ENCODE peak calls at places on chromosome 2, in eight cellular contexts. X is ovary, S is GM23248, J is cardiac muscle cell, Q is Peyer's patch, F is tibial artery, H is GM23338, D is epithelial cell of prostate. U is an unnamed sample.

GRCh38 chr2:28401-28975 is 17.8 kb downstream of the FAM110C start:
- DNase-seq in X (no peak), S (no peak), J (no peak), Q (no peak), F (no peak), H (no peak), D (no peak), U (no peak)

GRCh38 chr2:54274781-54275242 is 18.8 kb upstream of the TSPYL6 start:
- DNase-seq in X (no peak), S (peak), J (no peak), Q (no peak), F (no peak), H (no peak), D (no peak), U (no peak)

GRCh38 chr2:163610817-163611556 is 124.8 kb downstream of the FIGN start:
- DNase-seq in X (no peak), S (no peak), J (no peak), Q (no peak), F (no peak), H (peak), D (no peak), U (no peak)

GRCh38 chr2:231489990-231490389 is 25.7 kb upstream of the NCL start:
- DNase-seq in X (no peak), S (peak), J (no peak), Q (peak), F (no peak), H (peak), D (no peak), U (no peak)

GRCh38 chr2:31413876-31414550 is 529 bp downstream of the XDH start:
- DNase-seq in X (no peak), S (no peak), J (no peak), Q (no peak), F (no peak), H (peak), D (no peak), U (no peak)

GRCh38 chr2:74835831-74836674 is 2.1 kb downstream of the HK2 start:
- DNase-seq in X (no peak), S (peak), J (peak), Q (peak), F (no peak), H (peak), D (no peak), U (peak)

GRCh38 chr2:188079176-188079575 is 212.5 kb upstream of the GULP1 start:
- DNase-seq in X (no peak), S (peak), J (no peak), Q (no peak), F (no peak), H (no peak), D (no peak), U (no peak)

GRCh38 chr2:163345795-163346573 is 389.8 kb downstream of the FIGN start:
- DNase-seq in X (no peak), S (peak), J (peak), Q (no peak), F (no peak), H (peak), D (no peak), U (peak)

GRCh38 chr2:527581-527980 is 149.6 kb downstream of the TMEM18 start:
- DNase-seq in X (no peak), S (no peak), J (no peak), Q (no peak), F (no peak), H (peak), D (no peak), U (no peak)

GRCh38 chr2:148643421-148643820 is 1.1 kb upstream of the EPC2 start:
- DNase-seq in X (no peak), S (no peak), J (no peak), Q (no peak), F (no peak), H (no peak), D (no peak), U (no peak)

GRCh38 chr2:137828624-137829023 is 135.6 kb upstream of the HNMT start:
- DNase-seq in X (no peak), S (no peak), J (no peak), Q (no peak), F (no peak), H (no peak), D (no peak), U (no peak)

GRCh38 chr2:214201892-214202291 is 209.0 kb upstream of the VWC2L start:
- DNase-seq in X (no peak), S (no peak), J (no peak), Q (no peak), F (no peak), H (no peak), D (no peak), U (no peak)

GRCh38 chr2:44751754-44752479 is 189.6 kb upstream of the SIX3 start:
- DNase-seq in X (no peak), S (no peak), J (no peak), Q (no peak), F (no peak), H (peak), D (no peak), U (no peak)

GRCh38 chr2:207257291-207258190 is 91.8 kb upstream of the KLF7 start:
- DNase-seq in X (no peak), S (peak), J (no peak), Q (no peak), F (no peak), H (no peak), D (no peak), U (no peak)

GRCh38 chr2:42141687-42142475 is 27.3 kb upstream of the EML4 start:
- DNase-seq in X (peak), S (peak), J (peak), Q (peak), F (peak), H (peak), D (no peak), U (no peak)

GRCh38 chr2:220585241-220585640 is 957.8 kb downstream of the SLC4A3 start:
- DNase-seq in X (no peak), S (peak), J (no peak), Q (no peak), F (no peak), H (no peak), D (no peak), U (no peak)

GRCh38 chr2:241412144-241412543 is 56.1 kb downstream of the FARP2 start:
- DNase-seq in X (no peak), S (peak), J (no peak), Q (no peak), F (no peak), H (no peak), D (no peak), U (no peak)

GRCh38 chr2:72921866-72922265 is 4.5 kb downstream of the EMX1 start:
- DNase-seq in X (no peak), S (no peak), J (no peak), Q (no peak), F (no peak), H (no peak), D (no peak), U (no peak)

GRCh38 chr2:72919414-72920316 is 2.3 kb downstream of the EMX1 start:
- DNase-seq in X (no peak), S (peak), J (peak), Q (peak), F (peak), H (peak), D (no peak), U (no peak)

GRCh38 chr2:72923833-72924352 is 6.6 kb downstream of the EMX1 start:
- DNase-seq in X (no peak), S (no peak), J (no peak), Q (no peak), F (no peak), H (peak), D (no peak), U (no peak)

GRCh38 chr2:72920317-72921087 is 3.2 kb downstream of the EMX1 start:
- DNase-seq in X (no peak), S (peak), J (peak), Q (peak), F (peak), H (peak), D (no peak), U (no peak)

GRCh38 chr2:72921088-72921851 is 4.0 kb downstream of the EMX1 start:
- DNase-seq in X (no peak), S (no peak), J (no peak), Q (peak), F (peak), H (peak), D (no peak), U (no peak)
- H3K27ac ChIP-seq in X (no peak), S (no peak), J (no peak), Q (no peak), F (no peak), H (no peak), D (no peak), U (no peak)

GRCh38 chr2:151761193-151761592 is 26.9 kb upstream of the NEB start:
- DNase-seq in X (no peak), S (no peak), J (no peak), Q (no peak), F (no peak), H (no peak), D (no peak), U (no peak)
- H3K27ac ChIP-seq in X (no peak), S (no peak), J (no peak), Q (no peak), F (no peak), H (no peak), D (no peak), U (no peak)

GRCh38 chr2:112880696-112881095 is 30.3 kb upstream of the IL37 start:
- DNase-seq in X (no peak), S (no peak), J (no peak), Q (no peak), F (no peak), H (no peak), D (no peak), U (no peak)

GRCh38 chr2:112881217-112882000 is 29.6 kb upstream of the IL37 start:
- DNase-seq in X (no peak), S (peak), J (no peak), Q (no peak), F (no peak), H (no peak), D (peak), U (peak)

GRCh38 chr2:112879491-112880041 is 31.4 kb upstream of the IL37 start:
- DNase-seq in X (no peak), S (no peak), J (no peak), Q (no peak), F (no peak), H (no peak), D (no peak), U (no peak)

GRCh38 chr2:112877423-112877822 is 33.5 kb upstream of the IL37 start:
- DNase-seq in X (no peak), S (peak), J (no peak), Q (no peak), F (no peak), H (no peak), D (peak), U (peak)

GRCh38 chr2:112880081-112880531 is 30.9 kb upstream of the IL37 start:
- DNase-seq in X (no peak), S (peak), J (no peak), Q (no peak), F (no peak), H (no peak), D (no peak), U (peak)
- H3K27ac ChIP-seq in X (no peak), S (peak), J (no peak), Q (no peak), F (no peak), H (no peak), D (peak), U (peak)

DNA sequence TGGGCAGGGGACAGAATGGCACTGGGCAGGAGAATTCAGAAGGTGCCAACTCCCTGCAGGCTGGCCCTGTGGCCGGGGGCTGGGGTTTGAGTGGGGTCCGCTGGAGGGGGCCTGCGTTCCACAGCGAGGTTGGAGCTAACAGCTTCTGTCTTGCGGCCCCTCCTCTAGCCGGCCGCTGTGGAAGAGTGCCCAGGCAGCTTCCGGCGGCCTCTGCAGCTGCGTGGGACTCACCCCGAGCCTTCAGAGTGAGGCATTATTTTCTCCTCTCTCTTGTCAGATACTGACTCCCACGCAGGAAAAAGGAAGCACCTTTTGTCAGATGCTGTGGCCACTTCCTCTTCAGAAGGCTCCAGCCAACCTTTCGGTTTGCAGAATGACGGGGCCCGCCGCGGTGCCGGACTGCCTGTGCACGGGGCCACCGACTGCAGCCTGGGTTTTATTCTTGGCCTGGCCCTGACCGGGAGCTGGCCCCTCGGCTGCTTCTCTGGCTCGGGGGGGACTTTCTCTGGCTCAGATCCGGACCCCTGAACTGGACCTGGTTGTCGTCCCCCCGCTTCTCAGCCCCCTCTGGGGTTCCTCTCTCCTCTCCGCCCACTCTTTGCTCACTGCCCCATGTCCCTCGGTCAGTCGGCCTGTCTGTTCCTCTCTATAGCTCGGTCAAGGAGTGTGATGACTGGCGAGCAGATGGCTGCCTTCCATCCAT is 40.1 kb downstream of the ARHGAP25 start:
- DNase-seq in X (peak), S (no peak), J (no peak), Q (peak), F (peak), H (no peak), D (no peak), U (no peak)
- H3K27ac ChIP-seq in X (peak), S (no peak), J (no peak), Q (peak), F (no peak), H (no peak), D (no peak), U (no peak)

GRCh38 chr2:173354601-173355131 is at the start of gene CDCA7:
- DNase-seq in X (peak), S (peak), J (peak), Q (peak), F (peak), H (peak), D (no peak), U (peak)
- H3K27ac ChIP-seq in X (no peak), S (no peak), J (peak), Q (peak), F (no peak), H (peak), D (peak), U (peak)

U was measured in RWPE1.